ENCODE peak calls at places on chromosomes 11 and 22, in five cellular contexts. Q is prostate gland, E is mammary epithelial cell, N is cardiac muscle cell, L is NT2/D1. H is an unnamed sample.

GRCh38 chr11:111823131-111823530 is 48.2 kb downstream of the ALG9 start:
- DNase-seq in Q (no peak), E (no peak), N (no peak), L (no peak), H (no peak)

GRCh38 chr11:76698321-76699043 is 27.9 kb upstream of the LRRC32 start:
- DNase-seq in Q (no peak), E (no peak), N (no peak), L (peak; percentile 52), H (no peak)

GRCh38 chr11:125671561-125671960 is 9.1 kb downstream of the ACRV1 start:
- DNase-seq in Q (no peak), E (no peak), N (no peak), L (no peak), H (no peak)

GRCh38 chr11:113331436-113331835 is 17.1 kb downstream of the TTC12 start:
- DNase-seq in Q (no peak), E (no peak), N (peak; percentile 31), L (no peak), H (no peak)

GRCh38 chr11:61384271-61385242 is 7.8 kb upstream of the TMEM216 start:
- DNase-seq in Q (no peak), E (no peak), N (peak; percentile 14), L (no peak), H (no peak)

GRCh38 chr11:44634401-44635281 is 69.2 kb downstream of the CD82 start:
- DNase-seq in Q (peak; percentile 5), E (peak; percentile 61), N (peak; percentile 54), L (peak; percentile 64), H (peak; percentile 93)

GRCh38 chr11:16126361-16126760 is 230.0 kb downstream of the SOX6 start:
- DNase-seq in Q (no peak), E (peak; percentile 66), N (no peak), L (no peak), H (no peak)

GRCh38 chr22:40009953-40010751 is 15.4 kb downstream of the FAM83F start:
- DNase-seq in Q (no peak), E (no peak), N (no peak), L (no peak), H (no peak)

GRCh38 chr22:38176170-38176741 is 5.4 kb downstream of the PLA2G6 start:
- DNase-seq in Q (peak; percentile 73), E (peak; percentile 80), N (no peak), L (no peak), H (peak; percentile 99)

GRCh38 chr11:35276396-35276795 is 137.4 kb downstream of the CD44 start:
- DNase-seq in Q (peak; percentile 52), E (peak; percentile 98), N (no peak), L (no peak), H (peak; percentile 21)

GRCh38 chr11:33867996-33868645 is 23.8 kb downstream of the LMO2 start:
- DNase-seq in Q (no peak), E (no peak), N (no peak), L (no peak), H (no peak)

GRCh38 chr11:66126808-66127555 is 56.9 kb downstream of the PACS1 start:
- DNase-seq in Q (peak; percentile 50), E (peak; percentile 87), N (peak; percentile 54), L (peak; percentile 28), H (no peak)

GRCh38 chr11:74347381-74347780 is 35.9 kb upstream of the P4HA3 start:
- DNase-seq in Q (no peak), E (no peak), N (no peak), L (no peak), H (peak; percentile 49)

GRCh38 chr11:99682171-99682570 is 661.4 kb downstream of the CNTN5 start:
- DNase-seq in Q (no peak), E (no peak), N (no peak), L (no peak), H (no peak)

GRCh38 chr11:134542401-134543143 is 130.5 kb upstream of the B3GAT1 start:
- DNase-seq in Q (no peak), E (no peak), N (no peak), L (no peak), H (no peak)

GRCh38 chr11:12269104-12269441 is 108.3 kb upstream of the PARVA start:
- DNase-seq in Q (peak; percentile 71), E (peak; percentile 42), N (no peak), L (no peak), H (no peak)

GRCh38 chr11:125802387-125802786 is 14.5 kb downstream of the PATE3 start:
- DNase-seq in Q (no peak), E (no peak), N (no peak), L (no peak), H (no peak)

GRCh38 chr11:122197055-122197987 is 81.3 kb upstream of the BLID start:
- DNase-seq in Q (no peak), E (peak; percentile 96), N (no peak), L (no peak), H (peak; percentile 93)

GRCh38 chr11:122149232-122149631 is 33.2 kb upstream of the BLID start:
- DNase-seq in Q (no peak), E (no peak), N (no peak), L (no peak), H (no peak)

GRCh38 chr11:134536677-134537076 is 124.6 kb upstream of the B3GAT1 start:
- DNase-seq in Q (no peak), E (no peak), N (no peak), L (no peak), H (no peak)

GRCh38 chr11:13367115-13367514 is 89.5 kb downstream of the BMAL1 start:
- DNase-seq in Q (no peak), E (no peak), N (no peak), L (no peak), H (no peak)

GRCh38 chr11:76102772-76103171 is 103.5 kb downstream of the WNT11 start:
- DNase-seq in Q (no peak), E (no peak), N (no peak), L (no peak), H (no peak)

GRCh38 chr11:95404370-95404769 is 173.4 kb upstream of the SESN3 start:
- DNase-seq in Q (no peak), E (no peak), N (no peak), L (peak; percentile 63), H (no peak)

GRCh38 chr22:45969801-45970464 is 7.0 kb downstream of the WNT7B start:
- DNase-seq in Q (no peak), E (no peak), N (no peak), L (no peak), H (no peak)

GRCh38 chr22:27677895-27678458 is 123.6 kb downstream of the MN1 start:
- DNase-seq in Q (no peak), E (no peak), N (no peak), L (no peak), H (no peak)

GRCh38 chr22:41919357-41920224 is 4.7 kb upstream of the SHISA8 start:
- DNase-seq in Q (peak; percentile 39), E (no peak), N (peak; percentile 75), L (no peak), H (peak; percentile 34)

GRCh38 chr22:41922940-41923594 is 3.5 kb downstream of the TNFRSF13C start:
- DNase-seq in Q (no peak), E (no peak), N (no peak), L (no peak), H (no peak)

GRCh38 chr22:41922336-41922735 is 4.3 kb downstream of the TNFRSF13C start:
- DNase-seq in Q (no peak), E (no peak), N (no peak), L (no peak), H (no peak)

GRCh38 chr22:41917906-41918791 is 3.3 kb upstream of the SHISA8 start:
- DNase-seq in Q (no peak), E (peak; percentile 46), N (no peak), L (no peak), H (peak; percentile 78)

DNA sequence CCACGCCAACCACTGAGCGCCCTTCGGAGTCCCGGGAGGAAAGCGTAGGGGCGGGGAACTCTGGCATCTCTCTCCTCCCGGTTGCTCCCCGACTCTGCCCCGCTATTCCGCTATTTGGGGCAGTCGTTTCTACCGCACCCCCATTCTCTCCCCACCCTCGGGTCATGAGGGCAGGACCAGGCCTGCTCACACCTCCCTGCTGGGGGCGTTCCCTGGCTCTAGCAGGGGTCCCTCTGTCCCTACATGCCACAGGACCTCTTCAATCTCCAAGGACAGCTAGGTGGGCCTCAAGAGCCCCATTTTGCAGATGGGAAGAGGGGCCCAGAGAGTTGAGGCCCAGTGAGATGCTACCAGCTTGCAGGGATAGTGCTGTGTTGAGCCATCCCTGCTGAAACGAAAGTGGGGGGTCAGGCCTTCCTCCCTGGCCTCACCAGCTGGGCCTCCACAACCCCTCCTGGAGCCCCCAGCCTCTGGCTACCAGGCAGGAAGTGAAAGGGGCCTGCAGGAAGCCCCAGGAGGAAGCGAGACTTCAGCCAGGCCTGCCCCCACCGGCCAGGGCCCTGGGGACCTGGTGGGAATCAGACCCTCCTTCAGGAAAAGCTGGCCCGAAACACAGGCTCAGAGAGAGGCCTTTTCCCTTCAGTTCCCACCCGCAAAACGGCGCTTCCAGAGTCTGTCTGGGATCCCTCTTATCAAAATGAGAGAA is 5.5 kb upstream of the SHISA8 start:
- DNase-seq in Q (no peak), E (no peak), N (no peak), L (no peak), H (no peak)
- H3K4me3 ChIP-seq in Q (peak overlapping the region; percentile 37), E (no peak overlapping the region), N (no peak overlapping the region), L (no peak overlapping the region), H (no peak overlapping the region)

DNA sequence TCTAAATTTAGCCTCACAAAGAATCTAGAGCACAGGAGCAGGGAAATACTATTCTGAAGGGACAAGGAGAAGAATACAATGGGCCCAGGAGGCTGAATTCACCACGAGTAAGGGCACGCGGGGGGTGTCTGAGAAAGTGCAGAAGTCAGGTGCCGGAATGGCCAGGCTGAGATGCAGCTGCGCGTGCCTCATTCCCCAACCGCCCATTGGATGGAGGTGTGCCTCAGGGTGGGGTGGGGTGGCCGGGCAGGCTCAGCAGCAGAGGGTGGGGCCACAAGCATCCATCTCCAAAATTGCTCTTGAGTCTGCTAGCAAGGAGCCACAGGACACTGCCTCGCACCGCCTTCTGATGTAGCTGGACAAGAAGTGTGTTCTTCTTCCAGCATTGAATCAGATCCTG is 387.0 kb downstream of the SHANK2 start:
- DNase-seq in Q (no peak), E (no peak), N (no peak), L (no peak), H (no peak)
- H3K9me3 ChIP-seq in Q (no peaks in the 10 kb centered on the region), E (no peaks in the 10 kb centered on the region), N (no peaks in the 10 kb centered on the region), L (no peaks in the 10 kb centered on the region), H (no peaks in the 10 kb centered on the region)

GRCh38 chr22:31103111-31103510 is 4.3 kb downstream of the SELENOM start:
- DNase-seq in Q (no peak), E (no peak), N (no peak), L (no peak), H (no peak)
- H3K4me3 ChIP-seq in Q (no peak overlapping the region), E (no peak overlapping the region), N (no peak overlapping the region), L (no peak overlapping the region), H (no peak overlapping the region)

GRCh38 chr22:47927811-47928210 is 1165.4 kb downstream of the TBC1D22A start:
- DNase-seq in Q (no peak), E (no peak), N (no peak), L (no peak), H (no peak)

GRCh38 chr22:47929646-47930185 is 1167.3 kb downstream of the TBC1D22A start:
- DNase-seq in Q (no peak), E (no peak), N (no peak), L (no peak), H (no peak)

GRCh38 chr22:47933226-47933625 is 1170.8 kb downstream of the TBC1D22A start:
- DNase-seq in Q (no peak), E (no peak), N (no peak), L (no peak), H (no peak)

GRCh38 chr22:47928626-47929025 is 1166.2 kb downstream of the TBC1D22A start:
- DNase-seq in Q (no peak), E (no peak), N (no peak), L (no peak), H (no peak)

DNA sequence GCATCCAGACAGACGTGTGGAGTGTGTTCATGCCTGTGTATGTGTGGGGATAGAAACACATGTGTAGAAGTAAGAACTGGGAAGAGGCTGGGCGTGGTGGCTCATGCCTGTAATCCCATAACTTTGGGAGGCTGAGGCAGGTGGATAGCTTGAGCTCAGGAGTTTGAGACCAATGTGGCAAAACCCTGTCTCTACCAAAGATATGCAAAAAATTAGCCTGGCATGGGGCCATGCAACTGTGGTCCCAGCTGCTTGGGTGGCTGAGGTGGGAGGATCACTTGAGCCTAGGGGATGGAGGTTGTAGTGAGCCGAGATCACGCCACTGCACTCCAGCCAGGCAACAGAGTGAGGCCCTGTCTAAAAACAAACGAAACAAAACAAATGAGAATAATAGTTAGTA is 1166.6 kb downstream of the TBC1D22A start:
- DNase-seq in Q (no peak), E (no peak), N (no peak), L (no peak), H (no peak)
- H3K9me3 ChIP-seq in Q (no peaks in the 10 kb centered on the region), E (peaks cover 47% of the 10 kb centered on the region), N (no peaks in the 10 kb centered on the region), L (peaks cover 5% of the 10 kb centered on the region), H (no peaks in the 10 kb centered on the region)